ENCODE peak calls at places on chromosomes 13 and 19, in five cellular contexts. R is psoas muscle, J is uterus, I is endodermal cell, D is AG04450. X is an unnamed sample.

GRCh38 chr19:8209965-8210659 is 942 bp downstream of the CERS4 start:
- DNase-seq in R (no peak), J (no peak), I (peak; percentile 81), D (no peak), X (no peak)

GRCh38 chr13:111385182-111385857 is 64.9 kb downstream of the TEX29 start:
- DNase-seq in I (peak; percentile 16), J (no peak), R (peak; percentile 18), D (no peak), X (no peak)

GRCh38 chr19:20154636-20155035 is 12.4 kb upstream of the ZNF486 start:
- DNase-seq in I (no peak), D (no peak), R (no peak), J (no peak), X (no peak)

GRCh38 chr13:113040597-113041292 is 64.8 kb upstream of the F7 start:
- DNase-seq in J (no peak), I (no peak), R (no peak), D (no peak), X (no peak)

GRCh38 chr13:32988588-32989256 is 27.5 kb upstream of the KL start:
- DNase-seq in J (no peak), I (no peak), D (no peak), R (no peak), X (peak; percentile 44)

GRCh38 chr19:46943150-46943946 is 76.3 kb upstream of the NPAS1 start:
- DNase-seq in I (no peak), J (no peak), D (no peak), R (no peak), X (no peak)

GRCh38 chr13:67308004-67308772 is 78.1 kb upstream of the PCDH9 start:
- DNase-seq in I (no peak), R (no peak), J (no peak), D (no peak), X (no peak)

GRCh38 chr19:36547001-36547732 is 19.1 kb upstream of the ZNF260 start:
- DNase-seq in I (no peak), J (no peak), D (no peak), R (no peak), X (no peak)

GRCh38 chr13:37460211-37460610 is 138.4 kb downstream of the POSTN start:
- DNase-seq in J (no peak), I (no peak), R (no peak), D (no peak), X (no peak)

GRCh38 chr13:27505792-27506191 is 55.4 kb upstream of the MTIF3 start:
- DNase-seq in I (no peak), J (no peak), D (no peak), R (no peak), X (no peak)

GRCh38 chr19:40445945-40446784 is 2.0 kb upstream of the SERTAD3 start:
- DNase-seq in R (no peak), D (no peak), J (no peak), I (peak; percentile 76), X (no peak)

GRCh38 chr19:34816708-34817107 is 43.7 kb upstream of the ZNF599 start:
- DNase-seq in I (no peak), J (no peak), D (no peak), R (no peak), X (no peak)

GRCh38 chr13:41398494-41399190 is 58.7 kb upstream of the RGCC start:
- DNase-seq in D (no peak), R (no peak), I (no peak), J (no peak), X (no peak)

GRCh38 chr13:104586010-104586746 is 1520.0 kb upstream of the SLC10A2 start:
- DNase-seq in J (no peak), I (no peak), R (no peak), D (peak; percentile 65), X (no peak)

GRCh38 chr19:6725513-6726231 is 5.2 kb upstream of the C3 start:
- DNase-seq in D (no peak), I (no peak), J (no peak), R (no peak), X (no peak)

GRCh38 chr19:41479757-41480191 is 36.8 kb downstream of the ERICH4 start:
- DNase-seq in R (no peak), J (peak; percentile 74), I (no peak), D (no peak), X (no peak)

GRCh38 chr19:36373638-36374156 is 5.3 kb downstream of the ZFP14 start:
- DNase-seq in R (no peak), I (no peak), D (no peak), J (no peak), X (no peak)

GRCh38 chr19:54047626-54048025 is 16.1 kb downstream of the VSTM1 start:
- DNase-seq in I (no peak), D (no peak), R (no peak), J (no peak), X (no peak)

GRCh38 chr13:78958019-78958418 is 299.1 kb upstream of the OBI1 start:
- DNase-seq in D (no peak), J (no peak), R (no peak), I (no peak), X (no peak)

DNA sequence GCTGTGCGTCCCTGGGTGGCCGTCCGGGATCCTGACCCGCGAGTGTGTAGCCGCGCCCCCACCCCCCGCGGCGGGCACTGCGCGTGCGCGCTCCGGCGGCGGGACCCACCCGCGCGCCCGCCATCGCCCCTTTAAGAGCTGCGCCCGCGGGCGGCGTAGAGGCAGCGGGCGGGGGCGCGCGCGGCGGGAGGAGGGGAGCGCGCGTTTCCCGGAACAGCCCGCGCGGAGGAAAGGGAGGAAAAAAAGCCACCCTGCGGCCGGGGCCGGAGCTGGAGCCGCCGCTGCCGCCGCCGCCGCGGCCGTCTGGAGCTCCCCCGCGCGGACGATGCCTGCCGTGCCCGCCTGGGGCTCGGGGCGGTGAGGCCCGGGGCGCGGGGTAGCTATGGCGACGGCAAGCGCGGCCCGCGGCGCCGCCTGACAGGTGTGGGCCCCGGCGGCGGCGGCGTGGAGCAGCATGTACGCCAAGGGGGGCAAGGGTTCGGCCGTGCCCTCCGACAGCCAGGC is at the start of gene SSBP4:
- DNase-seq in J (peak; percentile 62), R (peak; percentile 89), D (no peak), I (peak; percentile 88), X (peak; percentile 87)
- H3K27ac ChIP-seq in J (peak within 1 kb of the TSS; percentile 93), R (peak within 1 kb of the TSS; percentile 86), D (peak within 1 kb of the TSS; percentile 47), I (peak within 1 kb of the TSS; percentile 58), X (no peak within 1 kb of the TSS)

GRCh38 chr19:38665950-38666661 is 18.7 kb downstream of the ACTN4 start:
- DNase-seq in D (no peak), I (peak; percentile 94), J (peak; percentile 87), R (peak; percentile 75), X (no peak)
- H3K4me3 ChIP-seq in D (peak overlapping the region; percentile 2), I (peak overlapping the region; percentile 51), J (no peak overlapping the region), R (peak overlapping the region; percentile 49), X (peak overlapping the region; percentile 50)

GRCh38 chr19:58516964-58517833 is 2.4 kb downstream of the ZBTB45 start:
- DNase-seq in I (no peak), D (no peak), R (no peak), J (no peak), X (no peak)
- H3K27ac ChIP-seq in I (no peak overlapping the region), D (no peak overlapping the region), R (no peak overlapping the region), J (no peak overlapping the region), X (no peak overlapping the region)

DNA sequence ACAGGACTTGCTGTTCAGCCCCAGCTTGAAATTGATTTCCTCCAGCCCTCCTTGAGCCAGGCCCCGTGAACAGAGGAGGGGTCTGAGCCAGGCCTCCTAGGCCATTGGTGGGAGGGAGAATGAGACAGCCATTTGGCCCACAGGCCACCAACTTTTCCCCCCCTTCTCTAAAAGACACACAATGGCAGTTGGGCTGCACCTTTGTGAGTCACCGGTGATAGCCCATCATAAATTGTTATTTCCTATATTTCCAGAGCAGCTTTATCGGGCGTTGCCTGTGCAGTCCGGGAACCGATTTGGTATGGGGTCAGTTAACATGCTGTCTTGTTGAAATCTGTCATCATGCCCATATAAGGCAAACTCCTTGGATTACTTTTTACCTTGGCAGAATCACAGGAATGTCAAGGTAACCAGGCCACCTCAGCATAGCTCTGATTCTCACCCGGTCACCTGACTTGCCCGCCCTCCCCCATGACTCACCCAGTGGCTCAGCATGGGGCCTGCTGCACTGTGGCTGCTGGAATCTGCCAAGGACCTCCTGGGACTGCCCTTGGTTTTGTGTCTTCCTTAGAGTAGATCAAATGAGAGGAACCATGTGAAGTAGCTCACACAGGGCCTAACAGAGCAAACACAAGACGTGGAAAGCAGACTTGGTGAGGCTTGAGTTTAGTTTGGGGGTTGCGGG is 36.1 kb downstream of the ACTN4 start:
- DNase-seq in R (peak; percentile 85), J (peak; percentile 83), D (no peak), I (peak; percentile 99), X (no peak)
- H3K4me3 ChIP-seq in R (no peak overlapping the region), J (no peak overlapping the region), D (no peak overlapping the region), I (no peak overlapping the region), X (no peak overlapping the region)

GRCh38 chr19:49465371-49465770 is 8.6 kb upstream of the FLT3LG start:
- DNase-seq in I (no peak), D (no peak), R (no peak), J (no peak), X (peak; percentile 63)
- H3K27ac ChIP-seq in I (no peak overlapping the region), D (no peak overlapping the region), R (no peak overlapping the region), J (no peak overlapping the region), X (no peak overlapping the region)